ENCODE peak calls at places on chromosomes 11 and 22, in nine cellular contexts. E, Q, Y, C, I, A, T, D and B are unnamed samples.

GRCh38 chr22:37032134-37032534 is 12.6 kb downstream of the MPST start:
- DNase-seq in I (no peak), D (no peak), A (no peak), Y (no peak), Q (no peak), C (no peak), E (no peak), T (no peak), B (no peak)

GRCh38 chr11:103234974-103235373 is 125.7 kb downstream of the DYNC2H1 start:
- DNase-seq in T (no peak), I (no peak), E (peak), C (no peak), Y (no peak), A (peak), D (no peak), Q (no peak), B (no peak)

GRCh38 chr11:33536178-33536577 is 164.4 kb downstream of the C11orf91 start:
- DNase-seq in E (no peak), T (no peak), I (no peak), D (peak), Y (no peak), C (no peak), Q (no peak), A (no peak), B (no peak)

GRCh38 chr11:126139541-126140091 is 71.8 kb downstream of the RPUSD4 start:
- DNase-seq in C (peak), Q (no peak), Y (no peak), D (no peak), E (peak), T (peak), I (peak), A (peak), B (no peak)

GRCh38 chr22:38748487-38749136 is 7.2 kb downstream of the SUN2 start:
- DNase-seq in E (no peak), I (no peak), Q (no peak), T (no peak), D (no peak), C (no peak), Y (no peak), A (no peak), B (no peak)

GRCh38 chr11:23732026-23732425 is 764.8 kb upstream of the LUZP2 start:
- DNase-seq in Y (no peak), E (peak), A (no peak), I (no peak), Q (no peak), C (no peak), D (no peak), T (peak), B (no peak)

GRCh38 chr11:66073669-66074068 is 3.6 kb downstream of the PACS1 start:
- DNase-seq in Q (peak), E (no peak), T (no peak), D (no peak), C (no peak), A (no peak), Y (no peak), I (no peak), B (no peak)

GRCh38 chr11:69514771-69515170 is 33.3 kb downstream of the LINC01488 start:
- DNase-seq in E (no peak), C (no peak), A (no peak), I (no peak), T (peak), D (no peak), Q (no peak), Y (no peak), B (no peak)

GRCh38 chr11:128411812-128412211 is 175.5 kb downstream of the ETS1 start:
- DNase-seq in I (no peak), A (no peak), Y (no peak), C (no peak), E (no peak), D (peak), Q (no peak), T (no peak), B (no peak)

GRCh38 chr22:45235101-45235777 is 5.5 kb downstream of the KIAA0930 start:
- DNase-seq in T (peak), I (no peak), Q (no peak), D (no peak), A (no peak), E (no peak), C (no peak), Y (peak), B (no peak)

GRCh38 chr11:134346976-134347350 is 15.2 kb downstream of the GLB1L2 start:
- DNase-seq in T (no peak), D (peak), Y (no peak), Q (no peak), I (no peak), E (no peak), A (no peak), C (no peak), B (peak)

GRCh38 chr22:24594569-24595120 is 1.8 kb upstream of the LRRC75B start:
- DNase-seq in Q (no peak), A (no peak), E (no peak), T (no peak), D (no peak), I (no peak), C (no peak), Y (no peak), B (no peak)

GRCh38 chr11:126547161-126547560 is 191.7 kb downstream of the ST3GAL4 start:
- DNase-seq in E (peak), D (no peak), C (no peak), Y (no peak), T (no peak), A (peak), I (peak), Q (no peak), B (no peak)

GRCh38 chr11:84117394-84117793 is 831.2 kb upstream of the CCDC90B start:
- DNase-seq in Y (no peak), T (no peak), C (no peak), I (no peak), E (peak), A (peak), Q (no peak), D (no peak), B (no peak)

GRCh38 chr11:93515438-93515837 is 27.8 kb downstream of the SMCO4 start:
- DNase-seq in C (peak), A (no peak), Y (no peak), D (no peak), E (no peak), Q (no peak), T (no peak), I (no peak), B (no peak)

GRCh38 chr11:10695821-10696220 is 2.3 kb upstream of the IRAG1 start:
- DNase-seq in E (no peak), A (no peak), T (no peak), D (no peak), I (no peak), C (no peak), Q (no peak), Y (no peak), B (no peak)

DNA sequence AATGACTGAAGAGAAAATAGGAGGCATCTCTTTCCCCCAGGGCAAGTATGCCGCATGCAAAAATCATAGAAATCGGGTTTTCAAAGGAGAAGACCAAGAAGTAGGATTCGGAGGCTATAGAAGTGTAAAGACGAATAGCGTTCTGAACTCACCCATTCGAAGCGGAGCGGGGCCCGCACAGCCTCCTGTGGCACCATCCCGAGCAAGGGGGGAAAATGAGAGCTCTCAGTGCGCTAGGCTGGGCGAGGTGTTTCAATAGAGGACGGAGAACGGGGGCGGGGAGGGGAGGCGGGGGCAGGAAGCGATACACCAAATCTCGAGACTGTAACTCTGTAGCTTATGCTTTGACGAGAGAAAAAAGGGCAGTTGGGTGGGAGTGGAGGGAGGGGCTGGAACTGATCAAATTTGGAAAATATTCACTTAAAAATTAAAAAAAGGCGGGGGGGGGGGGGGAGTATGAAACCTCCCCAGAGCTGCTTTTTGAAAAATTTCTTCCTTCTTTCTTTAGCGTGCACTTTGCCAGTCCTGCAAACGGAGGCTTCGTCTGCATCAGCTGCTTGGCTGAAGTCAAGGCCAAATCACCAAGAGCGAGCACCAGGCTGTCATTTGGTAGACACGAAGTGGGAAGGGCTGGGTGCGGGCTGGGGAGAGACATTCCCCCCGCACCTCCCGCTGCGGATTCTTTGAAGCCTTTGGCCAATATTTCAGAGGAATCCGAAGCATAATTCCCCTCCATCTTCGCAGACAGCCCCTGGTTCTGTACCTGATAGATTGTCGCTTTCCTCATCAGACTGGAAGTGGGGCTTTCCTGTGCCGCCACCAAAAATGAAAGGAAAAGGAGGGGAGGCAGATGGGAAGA is 15.6 kb downstream of the BLID start:
- DNase-seq in Q (peak), E (peak), T (no peak), Y (no peak), A (peak), C (peak), I (peak), D (no peak), B (peak)
- H3K4me3 ChIP-seq in Q (peak), E (peak), T (peak), Y (no peak), A (peak), C (peak), I (peak), D (peak), B (peak)

GRCh38 chr11:56917708-56918450 is 70.8 kb upstream of the OR5AK2 start:
- DNase-seq in C (no peak), A (no peak), Y (no peak), T (no peak), Q (no peak), D (peak), E (no peak), I (no peak), B (no peak)

GRCh38 chr11:56911312-56911711 is 77.4 kb upstream of the OR5AK2 start:
- DNase-seq in D (no peak), A (peak), T (no peak), Q (no peak), C (no peak), I (no peak), Y (no peak), E (no peak), B (no peak)

GRCh38 chr11:56916609-56917008 is 72.1 kb upstream of the OR5AK2 start:
- DNase-seq in E (no peak), I (no peak), Y (no peak), A (no peak), C (no peak), Q (no peak), T (no peak), D (no peak), B (no peak)

GRCh38 chr11:56910785-56911184 is 77.9 kb upstream of the OR5AK2 start:
- DNase-seq in T (no peak), Q (no peak), C (no peak), Y (no peak), D (peak), E (no peak), I (no peak), A (peak), B (no peak)

GRCh38 chr11:56916162-56916561 is 72.6 kb upstream of the OR5AK2 start:
- DNase-seq in T (no peak), Y (no peak), A (no peak), E (no peak), I (no peak), Q (no peak), D (peak), C (peak), B (no peak)
- H3K4me3 ChIP-seq in T (no peak), Y (no peak), A (no peak), E (no peak), I (no peak), Q (no peak), D (no peak), C (no peak), B (no peak)

GRCh38 chr11:14186376-14186775 is 172.6 kb downstream of the RRAS2 start:
- DNase-seq in Q (no peak), A (no peak), C (no peak), T (no peak), D (peak), Y (no peak), E (no peak), I (no peak), B (no peak)

GRCh38 chr11:14183973-14184372 is 175.0 kb downstream of the RRAS2 start:
- DNase-seq in A (peak), Q (no peak), E (no peak), I (no peak), Y (no peak), C (no peak), T (no peak), D (peak), B (no peak)

GRCh38 chr11:14182833-14183340 is 176.1 kb downstream of the RRAS2 start:
- DNase-seq in I (no peak), A (no peak), T (no peak), Q (no peak), D (peak), Y (no peak), C (no peak), E (no peak), B (no peak)

GRCh38 chr11:14185461-14185860 is 173.5 kb downstream of the RRAS2 start:
- DNase-seq in A (no peak), C (no peak), D (peak), T (no peak), I (no peak), Q (no peak), E (no peak), Y (no peak), B (no peak)

GRCh38 chr11:14184548-14184947 is 174.4 kb downstream of the RRAS2 start:
- DNase-seq in T (no peak), E (no peak), Y (no peak), D (peak), Q (peak), I (no peak), A (peak), C (no peak), B (no peak)
- H3K4me3 ChIP-seq in T (no peak), E (no peak), Y (no peak), D (no peak), Q (no peak), I (no peak), A (no peak), C (no peak), B (no peak)

GRCh38 chr22:33221566-33221965 is 163.4 kb upstream of the SYN3 start:
- DNase-seq in T (no peak), C (no peak), E (no peak), Q (no peak), A (peak), I (no peak), D (no peak), Y (no peak), B (no peak)
- H3K4me3 ChIP-seq in T (no peak), C (no peak), E (no peak), Q (peak), A (peak), I (no peak), D (peak), Y (no peak), B (peak)

GRCh38 chr11:76671236-76671590 is 666 bp upstream of the LRRC32 start:
- DNase-seq in A (no peak), D (no peak), Y (no peak), I (no peak), T (no peak), E (no peak), C (no peak), Q (no peak), B (no peak)
- H3K4me3 ChIP-seq in A (peak), D (peak), Y (peak), I (peak), T (peak), E (peak), C (peak), Q (peak), B (peak)